ENCODE peak calls at places on chromosomes 13 and 19, in seven cellular contexts. One of them, this sample, is unnamed.

GRCh38 chr13:111969551-111970135 is 97.3 kb upstream of the SOX1 start:
- DNase-seq in thoracic aorta: no peak
- DNase-seq in B cell: no peak
- DNase-seq in progenitor cell of endocrine pancreas: no peak
- DNase-seq in left ventricle myocardium inferior: no peak
- DNase-seq in mesothelial cell of epicardium: no peak
- DNase-seq in fibroblast of pulmonary artery: no peak
- DNase-seq in this sample: no peak

GRCh38 chr13:107031691-107032090 is 463.8 kb upstream of the ARGLU1 start:
- DNase-seq in B cell: no peak
- DNase-seq in left ventricle myocardium inferior: no peak
- DNase-seq in progenitor cell of endocrine pancreas: no peak
- DNase-seq in mesothelial cell of epicardium: no peak
- DNase-seq in fibroblast of pulmonary artery: no peak
- DNase-seq in thoracic aorta: no peak
- DNase-seq in this sample: no peak

GRCh38 chr19:39341122-39341719 is 1.0 kb upstream of the SAMD4B start:
- DNase-seq in left ventricle myocardium inferior: peak; percentile 27
- DNase-seq in mesothelial cell of epicardium: no peak
- DNase-seq in progenitor cell of endocrine pancreas: peak; percentile 19
- DNase-seq in thoracic aorta: no peak
- DNase-seq in B cell: no peak
- DNase-seq in fibroblast of pulmonary artery: no peak
- DNase-seq in this sample: no peak

GRCh38 chr19:13190781-13191540 is 40.8 kb downstream of the IER2 start:
- DNase-seq in left ventricle myocardium inferior: no peak
- DNase-seq in thoracic aorta: no peak
- DNase-seq in B cell: no peak
- DNase-seq in mesothelial cell of epicardium: no peak
- DNase-seq in fibroblast of pulmonary artery: no peak
- DNase-seq in progenitor cell of endocrine pancreas: no peak
- DNase-seq in this sample: no peak

GRCh38 chr13:100363351-100363750 is 225.2 kb downstream of the GGACT start:
- DNase-seq in fibroblast of pulmonary artery: peak; percentile 46
- DNase-seq in thoracic aorta: no peak
- DNase-seq in progenitor cell of endocrine pancreas: no peak
- DNase-seq in left ventricle myocardium inferior: no peak
- DNase-seq in mesothelial cell of epicardium: no peak
- DNase-seq in B cell: no peak
- DNase-seq in this sample: no peak

GRCh38 chr13:36965767-36966166 is 33.4 kb downstream of the ALG5 start:
- DNase-seq in progenitor cell of endocrine pancreas: no peak
- DNase-seq in left ventricle myocardium inferior: no peak
- DNase-seq in mesothelial cell of epicardium: no peak
- DNase-seq in thoracic aorta: no peak
- DNase-seq in fibroblast of pulmonary artery: peak; percentile 86
- DNase-seq in B cell: no peak
- DNase-seq in this sample: no peak

GRCh38 chr13:51781246-51782022 is 22.5 kb downstream of the DHRS12 start:
- DNase-seq in fibroblast of pulmonary artery: peak; percentile 36
- DNase-seq in mesothelial cell of epicardium: no peak
- DNase-seq in B cell: no peak
- DNase-seq in left ventricle myocardium inferior: no peak
- DNase-seq in thoracic aorta: no peak
- DNase-seq in progenitor cell of endocrine pancreas: no peak
- DNase-seq in this sample: no peak

GRCh38 chr19:33052352-33052972 is 12.2 kb downstream of the RHPN2 start:
- DNase-seq in progenitor cell of endocrine pancreas: no peak
- DNase-seq in left ventricle myocardium inferior: no peak
- DNase-seq in B cell: no peak
- DNase-seq in fibroblast of pulmonary artery: peak; percentile 73
- DNase-seq in thoracic aorta: no peak
- DNase-seq in mesothelial cell of epicardium: no peak
- DNase-seq in this sample: no peak

GRCh38 chr13:96809366-96810096 is 184.7 kb downstream of the OXGR1 start:
- DNase-seq in thoracic aorta: no peak
- DNase-seq in B cell: no peak
- DNase-seq in left ventricle myocardium inferior: no peak
- DNase-seq in progenitor cell of endocrine pancreas: no peak
- DNase-seq in fibroblast of pulmonary artery: no peak
- DNase-seq in mesothelial cell of epicardium: no peak
- DNase-seq in this sample: no peak

GRCh38 chr13:113964251-113964995 is 9.5 kb downstream of the C13orf46 start:
- DNase-seq in fibroblast of pulmonary artery: no peak
- DNase-seq in thoracic aorta: no peak
- DNase-seq in progenitor cell of endocrine pancreas: no peak
- DNase-seq in B cell: no peak
- DNase-seq in left ventricle myocardium inferior: peak; percentile 4
- DNase-seq in mesothelial cell of epicardium: peak; percentile 8
- DNase-seq in this sample: no peak

GRCh38 chr19:35083678-35084077 is 31.9 kb upstream of the FXYD3 start:
- DNase-seq in fibroblast of pulmonary artery: no peak
- DNase-seq in thoracic aorta: no peak
- DNase-seq in left ventricle myocardium inferior: no peak
- DNase-seq in mesothelial cell of epicardium: no peak
- DNase-seq in progenitor cell of endocrine pancreas: no peak
- DNase-seq in B cell: peak; percentile 52
- DNase-seq in this sample: no peak

GRCh38 chr13:76874466-76874865 is 11.7 kb downstream of the KCTD12 start:
- DNase-seq in mesothelial cell of epicardium: no peak
- DNase-seq in B cell: no peak
- DNase-seq in thoracic aorta: no peak
- DNase-seq in progenitor cell of endocrine pancreas: no peak
- DNase-seq in fibroblast of pulmonary artery: no peak
- DNase-seq in left ventricle myocardium inferior: no peak
- DNase-seq in this sample: no peak

GRCh38 chr19:17575871-17576757 is 20.7 kb downstream of the COLGALT1 start:
- DNase-seq in B cell: no peak
- DNase-seq in fibroblast of pulmonary artery: no peak
- DNase-seq in left ventricle myocardium inferior: no peak
- DNase-seq in progenitor cell of endocrine pancreas: no peak
- DNase-seq in thoracic aorta: no peak
- DNase-seq in mesothelial cell of epicardium: no peak
- DNase-seq in this sample: no peak

GRCh38 chr19:896434-896833 is 3.1 kb downstream of the RNU6-9 start:
- DNase-seq in B cell: no peak
- DNase-seq in thoracic aorta: no peak
- DNase-seq in fibroblast of pulmonary artery: no peak
- DNase-seq in left ventricle myocardium inferior: no peak
- DNase-seq in progenitor cell of endocrine pancreas: no peak
- DNase-seq in mesothelial cell of epicardium: no peak
- DNase-seq in this sample: no peak

GRCh38 chr19:18846862-18847515 is 15.2 kb downstream of the UPF1 start:
- DNase-seq in thoracic aorta: no peak
- DNase-seq in fibroblast of pulmonary artery: peak; percentile 83
- DNase-seq in mesothelial cell of epicardium: no peak
- DNase-seq in progenitor cell of endocrine pancreas: peak; percentile 67
- DNase-seq in B cell: peak; percentile 77
- DNase-seq in left ventricle myocardium inferior: peak; percentile 81
- DNase-seq in this sample: peak; percentile 65

GRCh38 chr13:26604784-26605183 is 47.3 kb downstream of the WASF3 start:
- DNase-seq in B cell: no peak
- DNase-seq in fibroblast of pulmonary artery: no peak
- DNase-seq in progenitor cell of endocrine pancreas: no peak
- DNase-seq in thoracic aorta: no peak
- DNase-seq in mesothelial cell of epicardium: no peak
- DNase-seq in left ventricle myocardium inferior: peak; percentile 62
- DNase-seq in this sample: no peak

GRCh38 chr13:56039992-56040391 is 1100.7 kb upstream of the PRR20A start:
- DNase-seq in left ventricle myocardium inferior: no peak
- DNase-seq in B cell: no peak
- DNase-seq in progenitor cell of endocrine pancreas: no peak
- DNase-seq in mesothelial cell of epicardium: no peak
- DNase-seq in fibroblast of pulmonary artery: no peak
- DNase-seq in thoracic aorta: no peak
- DNase-seq in this sample: no peak

GRCh38 chr13:114229486-114229885 is 5.2 kb upstream of the CDC16 start:
- DNase-seq in progenitor cell of endocrine pancreas: no peak
- DNase-seq in B cell: no peak
- DNase-seq in left ventricle myocardium inferior: no peak
- DNase-seq in mesothelial cell of epicardium: no peak
- DNase-seq in fibroblast of pulmonary artery: no peak
- DNase-seq in thoracic aorta: no peak
- DNase-seq in this sample: no peak

DNA sequence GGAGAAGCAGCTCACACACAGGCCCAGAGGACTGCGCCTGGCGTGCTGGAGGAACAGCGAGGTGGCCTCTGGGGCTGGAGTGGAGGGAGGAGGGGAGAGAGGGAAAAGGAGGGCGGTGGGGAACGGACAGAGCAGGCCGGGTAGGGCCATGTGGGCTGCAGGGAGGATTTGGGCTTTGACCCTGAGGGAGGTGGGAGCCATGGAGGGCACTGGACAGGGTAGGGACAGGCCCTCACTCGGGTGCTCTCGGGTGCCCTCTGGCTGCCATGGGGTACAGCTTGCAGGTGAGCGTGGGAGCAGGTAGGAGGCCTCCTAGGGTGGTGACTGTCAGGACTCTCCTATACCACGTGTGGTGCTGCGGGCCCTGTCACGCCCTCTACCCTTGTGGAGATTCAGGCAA is 22.8 kb downstream of the PLIN4 start:
- DNase-seq in thoracic aorta: no peak
- DNase-seq in B cell: no peak
- DNase-seq in left ventricle myocardium inferior: no peak
- DNase-seq in fibroblast of pulmonary artery: no peak
- DNase-seq in progenitor cell of endocrine pancreas: no peak
- DNase-seq in mesothelial cell of epicardium: no peak
- DNase-seq in this sample: no peak
- TF ChIP-seq CTCF in thoracic aorta: no peak
- TF ChIP-seq CTCF in B cell: no peak
- TF ChIP-seq CTCF in left ventricle myocardium inferior: no peak
- TF ChIP-seq CTCF in fibroblast of pulmonary artery: peak; percentile 5
- TF ChIP-seq CTCF in progenitor cell of endocrine pancreas: peak; percentile 17
- TF ChIP-seq CTCF in mesothelial cell of epicardium: no peak
- TF ChIP-seq CTCF in this sample: no peak

GRCh38 chr13:39058040-39058439 is 19.8 kb downstream of the NHLRC3 start:
- DNase-seq in B cell: no peak
- DNase-seq in progenitor cell of endocrine pancreas: no peak
- DNase-seq in thoracic aorta: no peak
- DNase-seq in left ventricle myocardium inferior: no peak
- DNase-seq in mesothelial cell of epicardium: no peak
- DNase-seq in fibroblast of pulmonary artery: no peak
- DNase-seq in this sample: no peak
- TF ChIP-seq CTCF in B cell: no peak
- TF ChIP-seq CTCF in progenitor cell of endocrine pancreas: no peak
- TF ChIP-seq CTCF in thoracic aorta: no peak
- TF ChIP-seq CTCF in left ventricle myocardium inferior: no peak
- TF ChIP-seq CTCF in mesothelial cell of epicardium: no peak
- TF ChIP-seq CTCF in fibroblast of pulmonary artery: no peak
- TF ChIP-seq CTCF in this sample: no peak

DNA sequence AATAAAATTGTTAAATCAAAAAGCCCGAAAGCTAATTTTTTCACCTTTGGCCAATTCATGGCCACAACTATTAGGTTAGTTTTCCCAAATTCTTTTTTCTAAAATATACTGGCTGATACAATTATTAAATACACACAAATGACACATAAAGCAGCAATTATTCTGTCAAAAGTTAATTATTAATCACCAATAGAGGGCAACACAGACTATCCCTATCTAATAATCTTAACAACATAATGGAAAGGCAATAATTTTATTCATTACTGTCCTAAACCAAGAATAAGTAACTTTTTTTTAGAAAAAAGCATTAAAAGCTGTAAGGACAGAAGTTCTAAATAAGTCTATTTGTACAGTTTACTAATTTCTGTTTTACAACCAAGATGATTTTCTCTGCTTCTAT is 51.7 kb downstream of the KATNAL1 start:
- DNase-seq in fibroblast of pulmonary artery: peak; percentile 15
- DNase-seq in mesothelial cell of epicardium: no peak
- DNase-seq in progenitor cell of endocrine pancreas: no peak
- DNase-seq in left ventricle myocardium inferior: no peak
- DNase-seq in B cell: peak; percentile 9
- DNase-seq in thoracic aorta: no peak
- DNase-seq in this sample: no peak
- TF ChIP-seq CTCF in fibroblast of pulmonary artery: no peak
- TF ChIP-seq CTCF in mesothelial cell of epicardium: no peak
- TF ChIP-seq CTCF in progenitor cell of endocrine pancreas: no peak
- TF ChIP-seq CTCF in left ventricle myocardium inferior: peak; percentile 37
- TF ChIP-seq CTCF in B cell: peak; percentile 24
- TF ChIP-seq CTCF in thoracic aorta: peak; percentile 12
- TF ChIP-seq CTCF in this sample: no peak

GRCh38 chr19:51253088-51253806 is 2.4 kb downstream of the SIGLECL1 start:
- DNase-seq in B cell: no peak
- DNase-seq in progenitor cell of endocrine pancreas: no peak
- DNase-seq in thoracic aorta: no peak
- DNase-seq in fibroblast of pulmonary artery: no peak
- DNase-seq in mesothelial cell of epicardium: no peak
- DNase-seq in left ventricle myocardium inferior: no peak
- DNase-seq in this sample: no peak
- TF ChIP-seq CTCF in B cell: no peak
- TF ChIP-seq CTCF in progenitor cell of endocrine pancreas: no peak
- TF ChIP-seq CTCF in thoracic aorta: no peak
- TF ChIP-seq CTCF in fibroblast of pulmonary artery: no peak
- TF ChIP-seq CTCF in mesothelial cell of epicardium: no peak
- TF ChIP-seq CTCF in left ventricle myocardium inferior: no peak
- TF ChIP-seq CTCF in this sample: no peak